ENCODE peak calls at places on chromosomes 1 and 21, in nine cellular contexts. One of them, this sample, is unnamed.

GRCh38 chr1:214027498-214027897 is 39.7 kb downstream of the PROX1 start:
- DNase-seq in heart right ventricle: no peak
- DNase-seq in GOT3: no peak
- DNase-seq in endothelial cell: no peak
- DNase-seq in NCI-H2171 treated with DMSO at 0.1 percent for 48 hours: no peak
- DNase-seq in hippocampal formation: no peak
- DNase-seq in fibroblast of villous mesenchyme: no peak
- DNase-seq in KBM-7: no peak
- DNase-seq in kidney glomerular epithelial cell: no peak
- DNase-seq in this sample: no peak

GRCh38 chr1:109912214-109912861 is 1.7 kb downstream of the CSF1 start:
- DNase-seq in heart right ventricle: no peak
- DNase-seq in fibroblast of villous mesenchyme: peak; percentile 27
- DNase-seq in GOT3: no peak
- DNase-seq in hippocampal formation: no peak
- DNase-seq in endothelial cell: no peak
- DNase-seq in KBM-7: no peak
- DNase-seq in NCI-H2171 treated with DMSO at 0.1 percent for 48 hours: no peak
- DNase-seq in kidney glomerular epithelial cell: no peak
- DNase-seq in this sample: no peak

GRCh38 chr1:19021845-19022244 is 65.4 kb upstream of the IFFO2 start:
- DNase-seq in hippocampal formation: no peak
- DNase-seq in GOT3: no peak
- DNase-seq in fibroblast of villous mesenchyme: no peak
- DNase-seq in endothelial cell: no peak
- DNase-seq in kidney glomerular epithelial cell: no peak
- DNase-seq in NCI-H2171 treated with DMSO at 0.1 percent for 48 hours: no peak
- DNase-seq in heart right ventricle: no peak
- DNase-seq in KBM-7: no peak
- DNase-seq in this sample: no peak

GRCh38 chr1:21509351-21510112 is at the start of gene ALPL:
- DNase-seq in KBM-7: no peak
- DNase-seq in heart right ventricle: peak; percentile 25
- DNase-seq in hippocampal formation: no peak
- DNase-seq in NCI-H2171 treated with DMSO at 0.1 percent for 48 hours: no peak
- DNase-seq in GOT3: no peak
- DNase-seq in fibroblast of villous mesenchyme: no peak
- DNase-seq in kidney glomerular epithelial cell: no peak
- DNase-seq in endothelial cell: no peak
- DNase-seq in this sample: no peak

GRCh38 chr1:193417420-193417819 is 231.0 kb upstream of the B3GALT2 start:
- DNase-seq in kidney glomerular epithelial cell: peak; percentile 13
- DNase-seq in GOT3: no peak
- DNase-seq in fibroblast of villous mesenchyme: peak; percentile 34
- DNase-seq in hippocampal formation: no peak
- DNase-seq in NCI-H2171 treated with DMSO at 0.1 percent for 48 hours: no peak
- DNase-seq in KBM-7: peak; percentile 46
- DNase-seq in heart right ventricle: no peak
- DNase-seq in endothelial cell: no peak
- DNase-seq in this sample: no peak

GRCh38 chr1:247749870-247750269 is 1.9 kb upstream of the OR14A2 start:
- DNase-seq in GOT3: no peak
- DNase-seq in fibroblast of villous mesenchyme: no peak
- DNase-seq in hippocampal formation: no peak
- DNase-seq in NCI-H2171 treated with DMSO at 0.1 percent for 48 hours: no peak
- DNase-seq in KBM-7: no peak
- DNase-seq in endothelial cell: no peak
- DNase-seq in kidney glomerular epithelial cell: no peak
- DNase-seq in heart right ventricle: no peak
- DNase-seq in this sample: no peak

GRCh38 chr1:91596474-91596873 is 95.8 kb downstream of the CDC7 start:
- DNase-seq in GOT3: no peak
- DNase-seq in endothelial cell: no peak
- DNase-seq in KBM-7: no peak
- DNase-seq in fibroblast of villous mesenchyme: peak; percentile 78
- DNase-seq in heart right ventricle: no peak
- DNase-seq in kidney glomerular epithelial cell: no peak
- DNase-seq in NCI-H2171 treated with DMSO at 0.1 percent for 48 hours: no peak
- DNase-seq in hippocampal formation: no peak
- DNase-seq in this sample: peak; percentile 63

GRCh38 chr1:196148367-196148970 is 459.8 kb downstream of the KCNT2 start:
- DNase-seq in KBM-7: peak; percentile 41
- DNase-seq in kidney glomerular epithelial cell: peak; percentile 45
- DNase-seq in heart right ventricle: no peak
- DNase-seq in GOT3: no peak
- DNase-seq in hippocampal formation: no peak
- DNase-seq in endothelial cell: no peak
- DNase-seq in NCI-H2171 treated with DMSO at 0.1 percent for 48 hours: peak; percentile 27
- DNase-seq in fibroblast of villous mesenchyme: peak; percentile 28
- DNase-seq in this sample: peak; percentile 69

GRCh38 chr1:214331827-214332423 is 51.0 kb downstream of the SMYD2 start:
- DNase-seq in hippocampal formation: peak; percentile 4
- DNase-seq in GOT3: no peak
- DNase-seq in NCI-H2171 treated with DMSO at 0.1 percent for 48 hours: peak; percentile 21
- DNase-seq in KBM-7: peak; percentile 64
- DNase-seq in fibroblast of villous mesenchyme: peak; percentile 34
- DNase-seq in heart right ventricle: peak; percentile 27
- DNase-seq in kidney glomerular epithelial cell: peak; percentile 26
- DNase-seq in endothelial cell: peak; percentile 65
- DNase-seq in this sample: peak; percentile 53

GRCh38 chr1:231093158-231093922 is 53.3 kb upstream of the FAM89A start:
- DNase-seq in hippocampal formation: peak; percentile 30
- DNase-seq in NCI-H2171 treated with DMSO at 0.1 percent for 48 hours: no peak
- DNase-seq in fibroblast of villous mesenchyme: no peak
- DNase-seq in kidney glomerular epithelial cell: no peak
- DNase-seq in heart right ventricle: no peak
- DNase-seq in GOT3: no peak
- DNase-seq in KBM-7: peak; percentile 46
- DNase-seq in endothelial cell: no peak
- DNase-seq in this sample: peak; percentile 14

GRCh38 chr1:180188103-180188506 is 33.4 kb downstream of the QSOX1 start:
- DNase-seq in hippocampal formation: peak; percentile 30
- DNase-seq in fibroblast of villous mesenchyme: peak; percentile 53
- DNase-seq in NCI-H2171 treated with DMSO at 0.1 percent for 48 hours: peak; percentile 51
- DNase-seq in endothelial cell: peak; percentile 73
- DNase-seq in kidney glomerular epithelial cell: peak; percentile 7
- DNase-seq in heart right ventricle: peak; percentile 38
- DNase-seq in GOT3: no peak
- DNase-seq in KBM-7: peak; percentile 58
- DNase-seq in this sample: peak; percentile 73

GRCh38 chr21:39633770-39634181 is 21.0 kb downstream of the B3GALT5 start:
- DNase-seq in endothelial cell: no peak
- DNase-seq in GOT3: no peak
- DNase-seq in fibroblast of villous mesenchyme: peak; percentile 92
- DNase-seq in hippocampal formation: no peak
- DNase-seq in heart right ventricle: no peak
- DNase-seq in kidney glomerular epithelial cell: peak; percentile 94
- DNase-seq in KBM-7: no peak
- DNase-seq in NCI-H2171 treated with DMSO at 0.1 percent for 48 hours: no peak
- DNase-seq in this sample: no peak

GRCh38 chr21:26469789-26470188 is 103.3 kb downstream of the CYYR1 start:
- DNase-seq in heart right ventricle: no peak
- DNase-seq in endothelial cell: no peak
- DNase-seq in NCI-H2171 treated with DMSO at 0.1 percent for 48 hours: no peak
- DNase-seq in fibroblast of villous mesenchyme: peak; percentile 48
- DNase-seq in KBM-7: no peak
- DNase-seq in GOT3: no peak
- DNase-seq in hippocampal formation: peak; percentile 3
- DNase-seq in kidney glomerular epithelial cell: peak; percentile 41
- DNase-seq in this sample: peak; percentile 59

GRCh38 chr1:194171596-194171995 is 985.2 kb upstream of the B3GALT2 start:
- DNase-seq in NCI-H2171 treated with DMSO at 0.1 percent for 48 hours: no peak
- DNase-seq in endothelial cell: no peak
- DNase-seq in GOT3: no peak
- DNase-seq in fibroblast of villous mesenchyme: no peak
- DNase-seq in heart right ventricle: no peak
- DNase-seq in KBM-7: no peak
- DNase-seq in hippocampal formation: no peak
- DNase-seq in kidney glomerular epithelial cell: no peak
- DNase-seq in this sample: no peak

GRCh38 chr1:24688621-24689195 is 45.6 kb downstream of the SRRM1 start:
- DNase-seq in endothelial cell: peak; percentile 76
- DNase-seq in KBM-7: peak; percentile 83
- DNase-seq in hippocampal formation: peak; percentile 72
- DNase-seq in NCI-H2171 treated with DMSO at 0.1 percent for 48 hours: peak; percentile 64
- DNase-seq in GOT3: no peak
- DNase-seq in kidney glomerular epithelial cell: peak; percentile 72
- DNase-seq in fibroblast of villous mesenchyme: peak; percentile 71
- DNase-seq in heart right ventricle: peak; percentile 72
- DNase-seq in this sample: peak; percentile 80

GRCh38 chr1:119712342-119713038 is 756 bp downstream of the PHGDH start:
- DNase-seq in fibroblast of villous mesenchyme: peak; percentile 93
- DNase-seq in GOT3: peak; percentile 12
- DNase-seq in hippocampal formation: peak; percentile 63
- DNase-seq in KBM-7: peak; percentile 88
- DNase-seq in heart right ventricle: peak; percentile 75
- DNase-seq in endothelial cell: peak; percentile 62
- DNase-seq in kidney glomerular epithelial cell: peak; percentile 52
- DNase-seq in NCI-H2171 treated with DMSO at 0.1 percent for 48 hours: peak; percentile 83
- DNase-seq in this sample: peak; percentile 96

GRCh38 chr1:230878584-230878975 is 10.3 kb upstream of the C1orf198 start:
- DNase-seq in fibroblast of villous mesenchyme: peak; percentile 95
- DNase-seq in heart right ventricle: no peak
- DNase-seq in hippocampal formation: no peak
- DNase-seq in KBM-7: no peak
- DNase-seq in kidney glomerular epithelial cell: no peak
- DNase-seq in NCI-H2171 treated with DMSO at 0.1 percent for 48 hours: no peak
- DNase-seq in endothelial cell: no peak
- DNase-seq in GOT3: no peak
- DNase-seq in this sample: no peak

GRCh38 chr21:42002421-42002958 is 7.7 kb downstream of the ZBTB21 start:
- DNase-seq in fibroblast of villous mesenchyme: peak; percentile 88
- DNase-seq in endothelial cell: no peak
- DNase-seq in NCI-H2171 treated with DMSO at 0.1 percent for 48 hours: no peak
- DNase-seq in hippocampal formation: no peak
- DNase-seq in heart right ventricle: no peak
- DNase-seq in KBM-7: no peak
- DNase-seq in GOT3: no peak
- DNase-seq in kidney glomerular epithelial cell: peak; percentile 29
- DNase-seq in this sample: peak; percentile 61

GRCh38 chr1:239926184-239926583 is 165.5 kb upstream of the FMN2 start:
- DNase-seq in kidney glomerular epithelial cell: no peak
- DNase-seq in endothelial cell: no peak
- DNase-seq in hippocampal formation: no peak
- DNase-seq in heart right ventricle: no peak
- DNase-seq in NCI-H2171 treated with DMSO at 0.1 percent for 48 hours: no peak
- DNase-seq in KBM-7: no peak
- DNase-seq in fibroblast of villous mesenchyme: no peak
- DNase-seq in GOT3: no peak
- DNase-seq in this sample: no peak